ENCODE peak calls at places on chromosomes 3 and 15, in four cellular contexts. J, R, E and P are unnamed samples.

GRCh38 chr15:51888593-51889195 is 59.2 kb downstream of the TMOD3 start:
- DNase-seq in J (peak; percentile 25), R (peak; percentile 57), E (no peak), P (no peak)

GRCh38 chr15:57911247-57911646 is 154.3 kb downstream of the ALDH1A2 start:
- DNase-seq in J (no peak), R (peak; percentile 30), E (no peak), P (no peak)

GRCh38 chr15:27179789-27180188 is 208.8 kb downstream of the GABRG3 start:
- DNase-seq in J (no peak), R (no peak), E (no peak), P (no peak)

GRCh38 chr15:70853855-70854668 is at the start of gene LARP6:
- DNase-seq in J (peak; percentile 76), R (peak; percentile 96), E (no peak), P (no peak)

GRCh38 chr3:49415931-49416601 is 3.8 kb downstream of the TCTA start:
- DNase-seq in J (no peak), R (no peak), E (no peak), P (peak; percentile 57)

GRCh38 chr3:13482106-13482690 is 2.1 kb downstream of the HDAC11 start:
- DNase-seq in J (no peak), R (no peak), E (no peak), P (no peak)

GRCh38 chr3:148309390-148310035 is 388.2 kb upstream of the AGTR1 start:
- DNase-seq in J (peak; percentile 35), R (peak; percentile 18), E (peak; percentile 46), P (no peak)

GRCh38 chr3:44439499-44440295 is 37.8 kb downstream of the ZNF445 start:
- DNase-seq in J (no peak), R (peak; percentile 74), E (peak; percentile 97), P (peak; percentile 88)

GRCh38 chr3:142127941-142128658 is 21.2 kb downstream of the TFDP2 start:
- DNase-seq in J (no peak), R (no peak), E (no peak), P (no peak)

GRCh38 chr3:150106752-150107428 is 136.2 kb upstream of the PFN2 start:
- DNase-seq in J (peak; percentile 59), R (peak; percentile 15), E (no peak), P (no peak)

GRCh38 chr15:96335429-96335807 is 4.9 kb downstream of the NR2F2 start:
- DNase-seq in J (no peak), R (no peak), E (peak; percentile 14), P (no peak)

GRCh38 chr3:23810342-23811116 is 4.8 kb downstream of the UBE2E1 start:
- DNase-seq in J (peak; percentile 63), R (peak; percentile 87), E (peak; percentile 41), P (no peak)
- TF ChIP-seq FOXM1 in J (peak; percentile 70), R (no peak), E (no peak), P (no peak)

GRCh38 chr15:63371297-63371918 is 10.2 kb downstream of the CA12 start:
- DNase-seq in J (no peak), R (no peak), E (no peak), P (no peak)
- TF ChIP-seq FOXM1 in J (no peak), R (no peak), E (no peak), P (no peak)

DNA sequence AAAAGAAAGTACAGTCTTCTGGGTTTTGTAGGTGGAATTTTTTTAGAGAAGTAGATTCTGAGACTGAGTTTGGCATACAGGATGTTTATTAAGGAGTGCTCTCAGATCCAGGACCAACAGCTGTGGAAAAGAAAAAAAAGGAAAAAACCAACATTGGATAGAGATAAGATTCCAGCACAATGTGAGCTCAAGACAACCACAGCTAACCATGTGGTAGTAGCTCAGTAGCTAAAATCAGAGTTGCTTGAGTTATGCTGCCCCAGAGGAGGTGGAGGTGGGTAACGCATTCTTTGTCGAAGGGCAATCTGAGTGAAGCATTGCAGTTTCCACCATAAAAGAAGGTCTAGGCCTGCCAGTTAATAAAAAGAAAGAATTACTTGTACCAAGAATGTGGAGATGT is 904.3 kb downstream of the NSUN3 start:
- DNase-seq in J (no peak), R (no peak), E (no peak), P (no peak)
- TF ChIP-seq FOXM1 in J (no peak), R (no peak), E (no peak), P (no peak)

GRCh38 chr3:153138267-153139210 is 23.5 kb upstream of the RAP2B start:
- DNase-seq in J (no peak), R (no peak), E (peak; percentile 97), P (peak; percentile 89)
- TF ChIP-seq FOXM1 in J (no peak), R (peak; percentile 20), E (no peak), P (peak; percentile 53)

DNA sequence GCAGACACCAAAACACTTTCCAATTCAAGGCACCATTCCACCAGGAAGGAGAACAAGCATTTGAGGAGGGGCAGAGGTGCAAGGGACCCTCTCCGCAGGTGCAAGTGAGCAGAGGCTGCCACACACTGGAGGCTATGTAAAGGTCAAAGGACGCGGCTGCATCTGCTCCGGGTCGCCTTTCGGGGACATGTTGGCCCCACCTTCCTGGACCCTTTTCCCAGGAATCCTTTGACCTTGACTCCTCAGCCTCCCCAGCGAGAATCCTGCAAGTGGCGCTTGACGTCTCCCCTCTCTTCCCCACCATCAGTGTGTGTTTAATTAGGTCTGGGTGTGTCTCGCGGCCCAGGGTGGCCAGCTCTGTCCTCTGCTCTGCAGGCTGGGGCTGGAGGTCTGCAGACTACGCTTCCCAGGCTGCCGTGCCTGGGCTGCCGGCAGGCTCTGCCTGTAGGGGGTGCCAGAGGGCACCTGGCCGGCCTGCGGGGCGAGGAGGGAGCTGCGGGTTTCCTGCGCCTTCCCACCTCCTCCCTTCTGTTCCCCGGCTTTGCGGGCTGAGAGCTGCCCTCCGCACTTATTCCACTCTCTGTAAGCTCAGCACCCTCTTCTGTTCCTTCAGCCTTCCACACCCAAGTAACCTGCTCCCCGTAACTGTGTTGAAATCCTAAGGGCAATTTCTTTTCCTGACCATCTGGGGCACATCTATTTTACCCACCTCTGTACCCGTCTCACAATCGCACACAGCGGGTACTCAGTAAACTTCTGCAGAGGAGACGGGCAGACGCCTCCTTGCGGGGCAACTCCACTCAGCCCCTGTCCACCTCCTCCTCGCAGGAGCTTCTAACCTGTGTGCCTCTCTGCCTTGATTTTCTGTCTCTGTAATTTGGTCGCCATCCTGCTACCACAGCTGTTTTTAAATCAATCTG is 129.8 kb downstream of the NSMCE3 start:
- DNase-seq in J (peak; percentile 81), R (peak; percentile 93), E (no peak), P (no peak)
- TF ChIP-seq FOXM1 in J (no peak), R (no peak), E (no peak), P (no peak)

GRCh38 chr3:32817561-32818430 is at the start of gene TRIM71:
- DNase-seq in J (no peak), R (peak; percentile 61), E (no peak), P (no peak)
- TF ChIP-seq FOXM1 in J (no peak), R (no peak), E (no peak), P (no peak)